ENCODE peak calls at places on chromosomes 12 and 14, in five cellular contexts. One of them, this sample, is unnamed.
A peak's percentile ranks its signal among the peaks of the same experiment; 100 is the strongest.

GRCh38 chr12:113247123-113248045 is 26.1 kb downstream of the TPCN1 start:
- DNase-seq in fibroblast of pulmonary artery: no peak
- DNase-seq in natural killer cell: no peak
- DNase-seq in suprapubic skin: no peak
- DNase-seq in hepatocyte: peak; percentile 45
- DNase-seq in this sample: no peak

GRCh38 chr12:967641-968040 is 18.1 kb upstream of the RAD52 start:
- DNase-seq in natural killer cell: no peak
- DNase-seq in fibroblast of pulmonary artery: no peak
- DNase-seq in suprapubic skin: no peak
- DNase-seq in hepatocyte: no peak
- DNase-seq in this sample: no peak

GRCh38 chr12:1367731-1368285 is 226.6 kb downstream of the FBXL14 start:
- DNase-seq in natural killer cell: no peak
- DNase-seq in hepatocyte: no peak
- DNase-seq in suprapubic skin: no peak
- DNase-seq in fibroblast of pulmonary artery: no peak
- DNase-seq in this sample: no peak

GRCh38 chr14:95275507-95275906 is 44.2 kb downstream of the CLMN start:
- DNase-seq in hepatocyte: no peak
- DNase-seq in suprapubic skin: peak; percentile 28
- DNase-seq in natural killer cell: no peak
- DNase-seq in fibroblast of pulmonary artery: no peak
- DNase-seq in this sample: no peak

GRCh38 chr12:24427776-24428175 is 478.3 kb upstream of the SOX5 start:
- DNase-seq in natural killer cell: no peak
- DNase-seq in suprapubic skin: no peak
- DNase-seq in hepatocyte: no peak
- DNase-seq in fibroblast of pulmonary artery: no peak
- DNase-seq in this sample: no peak

GRCh38 chr14:101723061-101723595 is 38.4 kb upstream of the PPP2R5C start:
- DNase-seq in hepatocyte: no peak
- DNase-seq in suprapubic skin: peak; percentile 53
- DNase-seq in fibroblast of pulmonary artery: no peak
- DNase-seq in natural killer cell: peak; percentile 17
- DNase-seq in this sample: no peak

GRCh38 chr12:9276990-9277389 is 68.8 kb upstream of the PZP start:
- DNase-seq in natural killer cell: no peak
- DNase-seq in suprapubic skin: no peak
- DNase-seq in fibroblast of pulmonary artery: no peak
- DNase-seq in hepatocyte: no peak
- DNase-seq in this sample: no peak

GRCh38 chr14:44820230-44820964 is 141.3 kb downstream of the KLHL28 start:
- DNase-seq in natural killer cell: no peak
- DNase-seq in fibroblast of pulmonary artery: no peak
- DNase-seq in suprapubic skin: no peak
- DNase-seq in hepatocyte: no peak
- DNase-seq in this sample: no peak

GRCh38 chr12:9651265-9651729 is 18.2 kb upstream of the CLEC2D start:
- DNase-seq in natural killer cell: no peak
- DNase-seq in suprapubic skin: no peak
- DNase-seq in hepatocyte: no peak
- DNase-seq in fibroblast of pulmonary artery: peak; percentile 66
- DNase-seq in this sample: no peak

GRCh38 chr12:123889848-123890535 is 82.6 kb downstream of the CCDC92 start:
- DNase-seq in fibroblast of pulmonary artery: no peak
- DNase-seq in hepatocyte: no peak
- DNase-seq in natural killer cell: no peak
- DNase-seq in suprapubic skin: no peak
- DNase-seq in this sample: no peak

GRCh38 chr12:112970391-112970790 is 7.9 kb upstream of the OAS2 start:
- DNase-seq in fibroblast of pulmonary artery: no peak
- DNase-seq in natural killer cell: no peak
- DNase-seq in hepatocyte: no peak
- DNase-seq in suprapubic skin: no peak
- DNase-seq in this sample: no peak

GRCh38 chr14:67411820-67412421 is at the start of gene PLEK2:
- DNase-seq in suprapubic skin: no peak
- DNase-seq in fibroblast of pulmonary artery: peak; percentile 33
- DNase-seq in hepatocyte: peak; percentile 38
- DNase-seq in natural killer cell: no peak
- DNase-seq in this sample: no peak

GRCh38 chr12:6494351-6494743 is 445 bp downstream of the NCAPD2 start:
- DNase-seq in fibroblast of pulmonary artery: no peak
- DNase-seq in hepatocyte: no peak
- DNase-seq in suprapubic skin: no peak
- DNase-seq in natural killer cell: no peak
- DNase-seq in this sample: no peak

GRCh38 chr14:57834001-57834598 is 31.8 kb downstream of the SLC35F4 start:
- DNase-seq in fibroblast of pulmonary artery: no peak
- DNase-seq in hepatocyte: no peak
- DNase-seq in suprapubic skin: no peak
- DNase-seq in natural killer cell: no peak
- DNase-seq in this sample: no peak

GRCh38 chr12:99049774-99050173 is 404.7 kb downstream of the APAF1 start:
- DNase-seq in natural killer cell: no peak
- DNase-seq in fibroblast of pulmonary artery: no peak
- DNase-seq in hepatocyte: no peak
- DNase-seq in suprapubic skin: no peak
- DNase-seq in this sample: no peak

GRCh38 chr14:79825046-79825521 is 386.2 kb downstream of the DIO2 start:
- DNase-seq in suprapubic skin: no peak
- DNase-seq in natural killer cell: no peak
- DNase-seq in fibroblast of pulmonary artery: peak; percentile 86
- DNase-seq in hepatocyte: no peak
- DNase-seq in this sample: no peak

GRCh38 chr12:93111791-93112208 is 182.7 kb upstream of the EEA1 start:
- DNase-seq in fibroblast of pulmonary artery: peak; percentile 57
- DNase-seq in natural killer cell: no peak
- DNase-seq in suprapubic skin: no peak
- DNase-seq in hepatocyte: no peak
- DNase-seq in this sample: no peak

GRCh38 chr14:20460458-20461229 is 590 bp downstream of the PIP4P1 start:
- DNase-seq in natural killer cell: no peak
- DNase-seq in suprapubic skin: no peak
- DNase-seq in hepatocyte: peak; percentile 81
- DNase-seq in fibroblast of pulmonary artery: no peak
- DNase-seq in this sample: peak; percentile 65

GRCh38 chr14:39232554-39233415 is 930 bp upstream of the MIA2 start:
- DNase-seq in natural killer cell: no peak
- DNase-seq in suprapubic skin: no peak
- DNase-seq in fibroblast of pulmonary artery: peak; percentile 91
- DNase-seq in hepatocyte: peak; percentile 30
- DNase-seq in this sample: no peak

GRCh38 chr12:68980476-68981212 is 47.7 kb upstream of the CPM start:
- DNase-seq in suprapubic skin: no peak
- DNase-seq in natural killer cell: no peak
- DNase-seq in hepatocyte: no peak
- DNase-seq in fibroblast of pulmonary artery: no peak
- DNase-seq in this sample: no peak

GRCh38 chr14:56044196-56044595 is 74.0 kb upstream of the PELI2 start:
- DNase-seq in natural killer cell: no peak
- DNase-seq in suprapubic skin: no peak
- DNase-seq in hepatocyte: no peak
- DNase-seq in fibroblast of pulmonary artery: no peak
- DNase-seq in this sample: no peak

GRCh38 chr12:110029290-110029689 is 19.0 kb downstream of the C12orf76 start:
- DNase-seq in fibroblast of pulmonary artery: no peak
- DNase-seq in hepatocyte: no peak
- DNase-seq in natural killer cell: no peak
- DNase-seq in suprapubic skin: no peak
- DNase-seq in this sample: no peak

GRCh38 chr12:32302218-32302826 is 97.0 kb upstream of the FGD4 start:
- DNase-seq in natural killer cell: no peak
- DNase-seq in hepatocyte: peak; percentile 30
- DNase-seq in suprapubic skin: no peak
- DNase-seq in fibroblast of pulmonary artery: peak; percentile 51
- DNase-seq in this sample: peak; percentile 21

GRCh38 chr12:13695781-13696180 is 285.6 kb downstream of the GRIN2B start:
- DNase-seq in fibroblast of pulmonary artery: no peak
- DNase-seq in suprapubic skin: no peak
- DNase-seq in natural killer cell: no peak
- DNase-seq in hepatocyte: no peak
- DNase-seq in this sample: no peak

GRCh38 chr14:86391085-86391484 is 861.1 kb downstream of the FLRT2 start:
- DNase-seq in fibroblast of pulmonary artery: no peak
- DNase-seq in hepatocyte: no peak
- DNase-seq in natural killer cell: no peak
- DNase-seq in suprapubic skin: no peak
- DNase-seq in this sample: no peak

GRCh38 chr14:105140581-105140980 is 28.0 kb downstream of the JAG2 start:
- DNase-seq in hepatocyte: no peak
- DNase-seq in fibroblast of pulmonary artery: no peak
- DNase-seq in natural killer cell: no peak
- DNase-seq in suprapubic skin: peak; percentile 45
- DNase-seq in this sample: no peak

GRCh38 chr12:113867258-113867657 is 98.9 kb downstream of the RBM19 start:
- DNase-seq in fibroblast of pulmonary artery: peak; percentile 34
- DNase-seq in natural killer cell: no peak
- DNase-seq in suprapubic skin: no peak
- DNase-seq in hepatocyte: peak; percentile 20
- DNase-seq in this sample: no peak

GRCh38 chr12:120490833-120491512 is 4.9 kb upstream of the DYNLL1 start:
- DNase-seq in suprapubic skin: no peak
- DNase-seq in fibroblast of pulmonary artery: no peak
- DNase-seq in hepatocyte: no peak
- DNase-seq in natural killer cell: no peak
- DNase-seq in this sample: no peak

GRCh38 chr14:89121961-89122675 is 294.9 kb downstream of the FOXN3 start:
- DNase-seq in natural killer cell: no peak
- DNase-seq in fibroblast of pulmonary artery: no peak
- DNase-seq in suprapubic skin: no peak
- DNase-seq in hepatocyte: no peak
- DNase-seq in this sample: no peak

GRCh38 chr12:75725505-75726120 is 214.2 kb upstream of the KRR1 start:
- DNase-seq in natural killer cell: no peak
- DNase-seq in hepatocyte: no peak
- DNase-seq in suprapubic skin: no peak
- DNase-seq in fibroblast of pulmonary artery: peak; percentile 60
- DNase-seq in this sample: no peak
- TF ChIP-seq CTCF in natural killer cell: no peak
- TF ChIP-seq CTCF in hepatocyte: no peak
- TF ChIP-seq CTCF in suprapubic skin: no peak
- TF ChIP-seq CTCF in fibroblast of pulmonary artery: peak; percentile 5
- TF ChIP-seq CTCF in this sample: no peak

GRCh38 chr12:57888407-57889157 is 42.1 kb upstream of the CTDSP2 start:
- DNase-seq in hepatocyte: peak; percentile 66
- DNase-seq in natural killer cell: no peak
- DNase-seq in suprapubic skin: peak; percentile 77
- DNase-seq in fibroblast of pulmonary artery: peak; percentile 55
- DNase-seq in this sample: no peak
- TF ChIP-seq CTCF in hepatocyte: no peak
- TF ChIP-seq CTCF in natural killer cell: no peak
- TF ChIP-seq CTCF in suprapubic skin: no peak
- TF ChIP-seq CTCF in fibroblast of pulmonary artery: no peak
- TF ChIP-seq CTCF in this sample: no peak

GRCh38 chr14:28294834-28295440 is 471.6 kb upstream of the FOXG1 start:
- DNase-seq in fibroblast of pulmonary artery: peak; percentile 67
- DNase-seq in suprapubic skin: no peak
- DNase-seq in hepatocyte: peak; percentile 61
- DNase-seq in natural killer cell: no peak
- DNase-seq in this sample: no peak
- TF ChIP-seq CTCF in fibroblast of pulmonary artery: peak; percentile 35
- TF ChIP-seq CTCF in suprapubic skin: no peak
- TF ChIP-seq CTCF in hepatocyte: peak; percentile 49
- TF ChIP-seq CTCF in natural killer cell: no peak
- TF ChIP-seq CTCF in this sample: no peak

GRCh38 chr12:45216297-45216982 is 545 bp downstream of the ANO6 start:
- DNase-seq in natural killer cell: peak; percentile 46
- DNase-seq in hepatocyte: peak; percentile 70
- DNase-seq in fibroblast of pulmonary artery: peak; percentile 51
- DNase-seq in suprapubic skin: peak; percentile 83
- DNase-seq in this sample: peak; percentile 55
- TF ChIP-seq CTCF in natural killer cell: no peak
- TF ChIP-seq CTCF in hepatocyte: peak; percentile 34
- TF ChIP-seq CTCF in fibroblast of pulmonary artery: peak; percentile 32
- TF ChIP-seq CTCF in suprapubic skin: no peak
- TF ChIP-seq CTCF in this sample: no peak

GRCh38 chr12:49883065-49883464 is 20.6 kb downstream of the FAIM2 start:
- DNase-seq in suprapubic skin: no peak
- DNase-seq in fibroblast of pulmonary artery: no peak
- DNase-seq in natural killer cell: no peak
- DNase-seq in hepatocyte: no peak
- DNase-seq in this sample: no peak
- TF ChIP-seq CTCF in suprapubic skin: no peak
- TF ChIP-seq CTCF in fibroblast of pulmonary artery: no peak
- TF ChIP-seq CTCF in natural killer cell: no peak
- TF ChIP-seq CTCF in hepatocyte: no peak
- TF ChIP-seq CTCF in this sample: no peak

GRCh38 chr12:70826156-70826555 is 94.4 kb downstream of the PTPRR start:
- DNase-seq in natural killer cell: no peak
- DNase-seq in fibroblast of pulmonary artery: no peak
- DNase-seq in hepatocyte: no peak
- DNase-seq in suprapubic skin: no peak
- DNase-seq in this sample: no peak

GRCh38 chr12:70822431-70822830 is 98.1 kb downstream of the PTPRR start:
- DNase-seq in natural killer cell: no peak
- DNase-seq in suprapubic skin: no peak
- DNase-seq in hepatocyte: no peak
- DNase-seq in fibroblast of pulmonary artery: no peak
- DNase-seq in this sample: no peak

GRCh38 chr12:70824511-70824910 is 96.0 kb downstream of the PTPRR start:
- DNase-seq in suprapubic skin: no peak
- DNase-seq in natural killer cell: no peak
- DNase-seq in fibroblast of pulmonary artery: no peak
- DNase-seq in hepatocyte: no peak
- DNase-seq in this sample: no peak

GRCh38 chr12:70828391-70828790 is 92.1 kb downstream of the PTPRR start:
- DNase-seq in fibroblast of pulmonary artery: peak; percentile 13
- DNase-seq in hepatocyte: no peak
- DNase-seq in natural killer cell: no peak
- DNase-seq in suprapubic skin: no peak
- DNase-seq in this sample: no peak

GRCh38 chr12:70823182-70823976 is 97.2 kb downstream of the PTPRR start:
- DNase-seq in natural killer cell: no peak
- DNase-seq in hepatocyte: no peak
- DNase-seq in fibroblast of pulmonary artery: no peak
- DNase-seq in suprapubic skin: no peak
- DNase-seq in this sample: no peak
- TF ChIP-seq CTCF in natural killer cell: no peak
- TF ChIP-seq CTCF in hepatocyte: peak; percentile 9
- TF ChIP-seq CTCF in fibroblast of pulmonary artery: no peak
- TF ChIP-seq CTCF in suprapubic skin: no peak
- TF ChIP-seq CTCF in this sample: no peak

GRCh38 chr14:50383618-50384225 is 13.0 kb downstream of the CDKL1 start:
- DNase-seq in suprapubic skin: no peak
- DNase-seq in natural killer cell: no peak
- DNase-seq in fibroblast of pulmonary artery: peak; percentile 11
- DNase-seq in hepatocyte: peak; percentile 25
- DNase-seq in this sample: no peak
- TF ChIP-seq CTCF in suprapubic skin: no peak
- TF ChIP-seq CTCF in natural killer cell: no peak
- TF ChIP-seq CTCF in fibroblast of pulmonary artery: no peak
- TF ChIP-seq CTCF in hepatocyte: peak; percentile 23
- TF ChIP-seq CTCF in this sample: no peak

GRCh38 chr12:131830335-131831020 is 2.3 kb downstream of the MMP17 start:
- DNase-seq in hepatocyte: peak; percentile 84
- DNase-seq in fibroblast of pulmonary artery: peak; percentile 88
- DNase-seq in suprapubic skin: peak; percentile 90
- DNase-seq in natural killer cell: no peak
- DNase-seq in this sample: peak; percentile 62
- TF ChIP-seq CTCF in hepatocyte: peak; percentile 66
- TF ChIP-seq CTCF in fibroblast of pulmonary artery: peak; percentile 31
- TF ChIP-seq CTCF in suprapubic skin: peak; percentile 26
- TF ChIP-seq CTCF in natural killer cell: peak; percentile 40
- TF ChIP-seq CTCF in this sample: no peak